ENCODE peak calls at places on chromosomes 3 and 15, in four cellular contexts. G, A, W and Z are unnamed samples.

GRCh38 chr15:43168192-43169107 is 16.8 kb upstream of the CCNDBP1 start:
- DNase-seq in G (no peak), A (no peak), W (no peak), Z (peak)

GRCh38 chr15:43883571-43883970 is 56.8 kb downstream of the WDR76 start:
- DNase-seq in G (no peak), A (no peak), W (no peak), Z (no peak)

GRCh38 chr3:178562869-178563232 is 26.6 kb downstream of the KCNMB2 start:
- DNase-seq in G (no peak), A (no peak), W (no peak), Z (no peak)

GRCh38 chr3:11509175-11510000 is 134.3 kb downstream of the VGLL4 start:
- DNase-seq in G (no peak), A (peak), W (peak), Z (peak)

GRCh38 chr15:82789491-82789890 is 16.4 kb downstream of the FSD2 start:
- DNase-seq in G (no peak), A (no peak), W (no peak), Z (no peak)

GRCh38 chr15:25134546-25134945 is 179.8 kb downstream of the SNRPN start:
- DNase-seq in G (no peak), A (no peak), W (no peak), Z (no peak)

GRCh38 chr15:58585668-58586461 is 154.1 kb downstream of the LIPC start:
- DNase-seq in G (no peak), A (no peak), W (no peak), Z (no peak)

GRCh38 chr3:101848754-101849713 is at the start of gene NFKBIZ:
- DNase-seq in G (peak), A (peak), W (peak), Z (peak)

GRCh38 chr3:134067311-134068161 is 37.8 kb upstream of the SLCO2A1 start:
- DNase-seq in G (peak), A (no peak), W (no peak), Z (no peak)

GRCh38 chr3:81349941-81350340 is 411.5 kb downstream of the GBE1 start:
- DNase-seq in G (no peak), A (no peak), W (no peak), Z (no peak)

GRCh38 chr15:88912500-88912921 is 668 bp downstream of the MFGE8 start:
- DNase-seq in G (no peak), A (no peak), W (no peak), Z (no peak)

GRCh38 chr3:78847603-78848002 is 920.2 kb downstream of the ROBO1 start:
- DNase-seq in G (no peak), A (no peak), W (no peak), Z (no peak)

GRCh38 chr15:78934063-78935023 is 10.5 kb downstream of the CTSH start:
- DNase-seq in G (no peak), A (no peak), W (no peak), Z (peak)

GRCh38 chr15:58994906-58995453 is 7.5 kb downstream of the RNF111 start:
- DNase-seq in G (no peak), A (no peak), W (no peak), Z (no peak)

GRCh38 chr15:90064931-90065681 is 37.2 kb downstream of the IDH2 start:
- DNase-seq in G (no peak), A (no peak), W (peak), Z (no peak)

GRCh38 chr15:40618906-40619305 is 24.9 kb downstream of the KNL1 start:
- DNase-seq in G (no peak), A (no peak), W (no peak), Z (no peak)

GRCh38 chr15:23039917-23040281 is 530 bp upstream of the TUBGCP5 start:
- DNase-seq in G (peak), A (no peak), W (no peak), Z (no peak)

GRCh38 chr3:160409812-160410610 is 10.6 kb downstream of the SMC4 start:
- DNase-seq in G (no peak), A (no peak), W (no peak), Z (no peak)

GRCh38 chr3:9903904-9904303 is 1.3 kb downstream of the IL17RE start:
- DNase-seq in G (no peak), A (no peak), W (no peak), Z (peak)

GRCh38 chr3:41710646-41711388 is 251.1 kb downstream of the ULK4 start:
- DNase-seq in G (no peak), A (no peak), W (no peak), Z (no peak)

GRCh38 chr3:154981201-154981600 is 98.9 kb upstream of the MME start:
- DNase-seq in G (no peak), A (no peak), W (no peak), Z (no peak)

GRCh38 chr15:64149424-64150235 is 1.9 kb upstream of the SNX22 start:
- DNase-seq in G (no peak), A (no peak), W (no peak), Z (no peak)

GRCh38 chr3:124258057-124258500 is 266.2 kb upstream of the ROPN1 start:
- DNase-seq in G (no peak), A (no peak), W (peak), Z (no peak)

GRCh38 chr3:195925746-195926145 is 17.4 kb upstream of the TNK2 start:
- DNase-seq in G (no peak), A (no peak), W (no peak), Z (no peak)

GRCh38 chr3:72763751-72764440 is 84.3 kb downstream of the SHQ1 start:
- DNase-seq in G (no peak), A (no peak), W (no peak), Z (no peak)

GRCh38 chr3:62876064-62876463 is 848 bp upstream of the CADPS start:
- DNase-seq in G (no peak), A (no peak), W (peak), Z (no peak)

GRCh38 chr3:62875103-62876002 is at the start of gene CADPS:
- DNase-seq in G (no peak), A (no peak), W (peak), Z (no peak)

GRCh38 chr3:62872318-62872717 is 2.9 kb downstream of the CADPS start:
- DNase-seq in G (no peak), A (no peak), W (no peak), Z (no peak)

GRCh38 chr3:62873672-62874397 is 1.4 kb downstream of the CADPS start:
- DNase-seq in G (no peak), A (no peak), W (peak), Z (no peak)

GRCh38 chr3:62874398-62875102 is 666 bp downstream of the CADPS start:
- DNase-seq in G (no peak), A (no peak), W (no peak), Z (no peak)
- TF ChIP-seq POLR2A in G (no peak), A (no peak), W (no peak), Z (no peak)

GRCh38 chr3:108554233-108554632 is 35.0 kb downstream of the CIP2A start:
- DNase-seq in G (no peak), A (no peak), W (no peak), Z (no peak)

GRCh38 chr3:108552267-108553159 is 36.7 kb downstream of the CIP2A start:
- DNase-seq in G (no peak), A (no peak), W (no peak), Z (no peak)

GRCh38 chr3:108555966-108556581 is 33.2 kb downstream of the CIP2A start:
- DNase-seq in G (no peak), A (no peak), W (no peak), Z (no peak)

DNA sequence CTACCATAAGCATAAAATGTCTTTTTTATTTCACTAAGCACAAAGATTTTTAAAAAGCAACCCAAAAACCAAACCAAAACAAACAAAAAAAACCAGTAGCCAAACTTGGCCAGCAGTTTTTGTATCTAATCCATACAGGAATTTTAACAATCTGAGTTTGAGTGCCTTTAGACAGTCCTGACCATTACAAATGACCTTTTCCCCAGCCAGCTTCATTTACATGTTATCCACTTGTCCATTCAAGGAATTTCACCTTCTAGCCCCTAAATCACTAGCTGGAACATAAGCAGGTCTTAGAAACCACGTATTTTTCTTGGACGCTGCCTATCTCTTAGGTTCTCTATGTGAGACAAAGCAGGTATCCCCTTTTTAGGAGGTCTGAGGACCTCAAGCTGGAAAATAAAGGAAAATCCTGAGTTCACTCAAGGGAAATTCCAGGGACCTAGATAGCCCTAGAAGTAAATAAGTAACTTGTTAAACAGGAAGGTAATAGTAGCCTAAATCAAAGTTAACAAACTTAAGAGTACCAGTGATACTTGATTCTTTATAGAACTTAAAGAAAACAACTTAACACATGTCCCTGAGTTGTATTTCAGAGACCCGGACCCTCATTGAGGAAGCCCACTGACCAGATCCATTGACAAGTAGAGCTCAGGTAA is 34.2 kb downstream of the CIP2A start:
- DNase-seq in G (no peak), A (no peak), W (no peak), Z (no peak)
- H3K27ac ChIP-seq in G (no peak), A (no peak), W (no peak), Z (peak)

GRCh38 chr15:65385868-65386253 is 8.1 kb upstream of the IGDCC3 start:
- DNase-seq in G (no peak), A (no peak), W (no peak), Z (no peak)
- TF ChIP-seq CTCF in G (no peak), A (no peak), W (no peak), Z (no peak)

GRCh38 chr15:42012241-42012640 is 8.6 kb downstream of the PLA2G4E start:
- DNase-seq in G (no peak), A (no peak), W (no peak), Z (peak)
- TF ChIP-seq POLR2A in G (no peak), A (no peak), W (no peak), Z (no peak)

GRCh38 chr15:93063292-93063671 is 25.7 kb downstream of the RGMA start:
- DNase-seq in G (no peak), A (no peak), W (no peak), Z (no peak)
- H3K27ac ChIP-seq in G (peak), A (no peak), W (no peak), Z (peak)

GRCh38 chr3:189133768-189134167 is 38.0 kb upstream of the TPRG1 start:
- DNase-seq in G (no peak), A (no peak), W (no peak), Z (no peak)
- TF ChIP-seq CTCF in G (no peak), A (no peak), W (no peak), Z (no peak)

DNA sequence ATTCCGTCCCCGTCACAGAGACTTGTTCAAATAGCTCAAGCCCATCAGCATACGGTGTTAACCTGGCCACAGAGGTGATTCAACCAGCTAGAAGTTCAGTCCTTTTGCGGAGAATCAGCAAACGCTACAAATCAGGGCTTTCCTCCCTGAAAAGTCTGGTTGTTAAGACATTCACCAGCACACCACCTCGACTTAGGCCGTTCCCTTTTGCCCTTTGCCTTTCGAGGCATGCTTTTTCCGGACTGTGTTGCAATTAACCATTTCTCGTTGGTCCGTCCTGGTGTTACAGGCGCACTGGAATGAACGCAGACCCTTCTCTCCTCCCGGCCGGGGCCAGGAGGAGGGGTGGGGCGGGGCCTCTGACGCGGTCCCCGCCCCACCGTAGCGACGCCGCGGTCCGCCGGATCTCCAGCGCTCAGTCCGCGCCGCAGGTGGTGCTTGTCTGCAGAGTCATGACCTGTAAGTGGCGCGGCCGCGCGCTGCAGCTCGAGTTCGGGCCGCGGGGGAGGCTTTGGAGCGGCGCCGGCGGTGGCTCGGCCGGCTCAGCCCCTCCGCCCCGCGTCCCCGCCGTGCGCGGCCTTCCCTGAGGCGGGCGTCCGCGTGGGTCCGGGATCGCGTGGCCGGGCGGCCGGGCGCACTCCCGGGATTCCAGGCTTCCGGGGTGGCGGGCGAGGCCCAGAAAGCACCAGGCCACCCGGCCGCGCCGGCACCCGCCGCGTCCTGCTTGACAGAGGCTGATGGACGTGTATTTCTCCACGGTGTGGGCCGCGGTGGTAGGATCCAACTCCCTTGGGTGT is at the start of gene NIT2:
- DNase-seq in G (peak), A (peak), W (peak), Z (peak)
- TF ChIP-seq POLR2A in G (no peak), A (peak), W (peak), Z (no peak)